ENCODE peak calls at places on chromosomes 16 and 17, in ten cellular contexts. R is left ventricle myocardium inferior, Z is stomach, M is iPS DF 6.9, U is transverse colon, E is H1, B is colonic mucosa, W is PC-3, H is cardiac muscle cell, J is PC-9. S is an unnamed sample. For H3K36me3, the result is how much of the 10 kb centered on the place peaks cover.

GRCh38 chr16:23424292-23424958 is 28.6 kb downstream of the COG7 start:
- DNase-seq in R (no peak), Z (no peak), M (no peak), U (peak), E (no peak), B (peak), W (peak), H (no peak), J (no peak), S (peak)

GRCh38 chr17:19313066-19313745 is 49.3 kb downstream of the B9D1 start:
- DNase-seq in R (no peak), Z (no peak), M (no peak), U (no peak), E (no peak), B (no peak), W (no peak), H (no peak), J (no peak), S (peak)

GRCh38 chr16:90050969-90051368 is 26.2 kb downstream of the PRDM7 start:
- DNase-seq in R (no peak), Z (no peak), M (no peak), U (no peak), E (no peak), B (no peak), W (no peak), H (no peak), J (no peak), S (no peak)

GRCh38 chr17:5241861-5242671 is 7.4 kb upstream of the SCIMP start:
- DNase-seq in R (no peak), Z (peak), M (no peak), U (peak), E (no peak), B (peak), W (no peak), H (no peak), J (no peak), S (no peak)

GRCh38 chr17:36813957-36814356 is 123.3 kb upstream of the LHX1 start:
- DNase-seq in R (no peak), Z (no peak), M (no peak), U (no peak), E (no peak), B (no peak), W (no peak), H (no peak), J (no peak), S (no peak)

GRCh38 chr17:64634217-64634616 is 27.9 kb downstream of the SMURF2 start:
- DNase-seq in R (no peak), Z (no peak), M (no peak), U (no peak), E (no peak), B (no peak), W (no peak), H (no peak), J (no peak), S (no peak)

GRCh38 chr16:89801800-89802199 is 14.6 kb downstream of the FANCA start:
- DNase-seq in R (no peak), Z (no peak), M (no peak), U (no peak), E (no peak), B (no peak), W (no peak), H (peak), J (no peak), S (no peak)

GRCh38 chr17:28744104-28744801 is 442 bp downstream of the TRAF4 start:
- DNase-seq in R (peak), Z (peak), M (no peak), U (peak), E (peak), B (peak), W (no peak), H (peak), J (peak), S (peak)

GRCh38 chr16:9800180-9800738 is 382.0 kb downstream of the GRIN2A start:
- DNase-seq in R (no peak), Z (no peak), M (no peak), U (no peak), E (no peak), B (no peak), W (peak), H (no peak), J (no peak), S (no peak)

GRCh38 chr16:89918453-89919347 is at the start of gene MC1R:
- DNase-seq in R (no peak), Z (no peak), M (no peak), U (no peak), E (peak), B (no peak), W (no peak), H (peak), J (no peak), S (no peak)

GRCh38 chr16:74073471-74073870 is 223.1 kb upstream of the PSMD7 start:
- DNase-seq in R (no peak), Z (no peak), M (no peak), U (no peak), E (no peak), B (no peak), W (no peak), H (no peak), J (no peak), S (no peak)

GRCh38 chr17:42109086-42109485 is 3.4 kb downstream of the DHX58 start:
- DNase-seq in R (no peak), Z (no peak), M (no peak), U (no peak), E (no peak), B (no peak), W (no peak), H (no peak), J (no peak), S (no peak)

GRCh38 chr17:8913091-8913490 is 45.6 kb upstream of the PIK3R6 start:
- DNase-seq in R (no peak), Z (no peak), M (no peak), U (no peak), E (no peak), B (no peak), W (no peak), H (no peak), J (no peak), S (no peak)

GRCh38 chr16:13809765-13810164 is 110.2 kb upstream of the ERCC4 start:
- DNase-seq in R (no peak), Z (no peak), M (no peak), U (no peak), E (no peak), B (no peak), W (no peak), H (no peak), J (no peak), S (no peak)

GRCh38 chr16:80981103-80981502 is 25.6 kb downstream of the CMC2 start:
- DNase-seq in R (no peak), Z (no peak), M (no peak), U (no peak), E (no peak), B (no peak), W (no peak), H (no peak), J (no peak), S (no peak)

GRCh38 chr17:8384801-8385335 is 1.9 kb upstream of the RPL26 start:
- DNase-seq in R (no peak), Z (no peak), M (no peak), U (no peak), E (no peak), B (no peak), W (peak), H (peak), J (peak), S (no peak)

GRCh38 chr16:52731219-52731875 is 184.4 kb upstream of the TOX3 start:
- DNase-seq in R (no peak), Z (no peak), M (no peak), U (no peak), E (no peak), B (no peak), W (no peak), H (no peak), J (no peak), S (no peak)

GRCh38 chr16:81413245-81413990 is 31.2 kb upstream of the CMIP start:
- DNase-seq in R (no peak), Z (no peak), M (no peak), U (no peak), E (no peak), B (no peak), W (no peak), H (no peak), J (no peak), S (no peak)

GRCh38 chr17:21034350-21035235 is 8.2 kb downstream of the USP22 start:
- DNase-seq in R (no peak), Z (no peak), M (no peak), U (no peak), E (no peak), B (no peak), W (no peak), H (peak), J (no peak), S (no peak)

GRCh38 chr17:50263293-50264262 is 10.7 kb upstream of the TMEM92 start:
- DNase-seq in R (no peak), Z (no peak), M (no peak), U (no peak), E (no peak), B (no peak), W (no peak), H (no peak), J (peak), S (no peak)

GRCh38 chr17:60862482-60862881 is 184.8 kb downstream of the BCAS3 start:
- DNase-seq in R (no peak), Z (no peak), M (no peak), U (no peak), E (no peak), B (no peak), W (no peak), H (no peak), J (no peak), S (no peak)

GRCh38 chr17:12673788-12674187 is 8.1 kb downstream of the MYOCD start:
- DNase-seq in R (no peak), Z (no peak), M (no peak), U (no peak), E (no peak), B (no peak), W (no peak), H (peak), J (no peak), S (no peak)

GRCh38 chr16:70453891-70454220 is 539 bp upstream of the FCSK start:
- DNase-seq in R (no peak), Z (no peak), M (no peak), U (no peak), E (no peak), B (peak), W (peak), H (no peak), J (no peak), S (no peak)

GRCh38 chr16:86775401-86775985 is 197.1 kb downstream of the FOXL1 start:
- DNase-seq in R (no peak), Z (no peak), M (no peak), U (no peak), E (no peak), B (no peak), W (no peak), H (no peak), J (no peak), S (no peak)

GRCh38 chr16:21264226-21265036 is 13.7 kb downstream of the CRYM start:
- DNase-seq in R (peak), Z (no peak), M (no peak), U (peak), E (no peak), B (peak), W (no peak), H (peak), J (no peak), S (no peak)

GRCh38 chr17:3935140-3935542 is 18.9 kb upstream of the P2RX1 start:
- DNase-seq in R (peak), Z (peak), M (peak), U (peak), E (peak), B (peak), W (peak), H (peak), J (peak), S (peak)

GRCh38 chr16:19696312-19696711 is 21.7 kb downstream of the KNOP1 start:
- DNase-seq in R (peak), Z (peak), M (no peak), U (peak), E (no peak), B (peak), W (peak), H (peak), J (peak), S (peak)

GRCh38 chr17:2710804-2711607 is 558 bp downstream of the CLUH start:
- DNase-seq in R (no peak), Z (no peak), M (no peak), U (peak), E (no peak), B (no peak), W (peak), H (no peak), J (peak), S (peak)

GRCh38 chr16:14111713-14112538 is 40.8 kb downstream of the MRTFB start:
- DNase-seq in R (peak), Z (peak), M (no peak), U (peak), E (no peak), B (peak), W (peak), H (peak), J (no peak), S (no peak)

GRCh38 chr16:66927918-66928649 is 2.7 kb upstream of the RRAD start:
- DNase-seq in R (no peak), Z (no peak), M (no peak), U (no peak), E (no peak), B (no peak), W (no peak), H (no peak), J (peak), S (no peak)

GRCh38 chr17:9209781-9210370 is 188.6 kb downstream of the NTN1 start:
- DNase-seq in R (no peak), Z (no peak), M (no peak), U (no peak), E (no peak), B (no peak), W (no peak), H (no peak), J (no peak), S (no peak)

GRCh38 chr17:17216236-17216635 is 10.1 kb upstream of the PLD6 start:
- DNase-seq in R (no peak), Z (no peak), M (no peak), U (no peak), E (no peak), B (no peak), W (no peak), H (no peak), J (no peak), S (no peak)

GRCh38 chr17:31678431-31678830 is 180.6 kb downstream of the COPRS start:
- DNase-seq in R (no peak), Z (no peak), M (no peak), U (no peak), E (no peak), B (no peak), W (peak), H (peak), J (peak), S (no peak)

GRCh38 chr17:49224198-49224996 is 6.2 kb downstream of the PHOSPHO1 start:
- DNase-seq in R (no peak), Z (peak), M (no peak), U (peak), E (peak), B (no peak), W (no peak), H (no peak), J (no peak), S (peak)

DNA sequence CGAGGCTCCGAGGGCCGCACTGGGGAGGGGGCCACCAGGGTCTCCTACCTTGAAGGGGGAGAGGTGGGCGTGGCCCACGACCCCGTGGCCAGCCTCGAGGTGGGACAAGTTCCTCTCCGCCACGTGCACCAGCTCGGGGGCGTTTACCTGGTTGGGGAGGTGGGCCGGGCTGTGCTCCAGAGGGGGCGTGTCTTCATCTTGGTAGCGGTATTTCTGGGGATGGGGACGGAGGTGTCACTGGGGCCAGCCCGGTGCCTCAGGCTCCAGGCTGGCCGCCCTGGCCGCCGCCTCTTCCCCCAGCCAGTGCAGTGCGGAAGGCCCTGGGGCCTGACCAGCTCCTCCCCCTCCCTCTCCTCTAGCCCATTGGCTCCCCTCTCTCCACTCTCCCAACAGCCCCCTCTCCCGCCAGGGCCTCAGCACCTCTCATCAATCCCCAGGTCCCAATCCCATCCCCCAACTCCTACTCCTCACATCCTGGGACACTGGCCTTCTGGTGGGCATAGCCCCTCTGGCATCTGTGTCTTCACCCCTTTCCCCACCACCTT is 11.5 kb downstream of the DLG4 start:
- DNase-seq in R (peak), Z (no peak), M (no peak), U (no peak), E (peak), B (no peak), W (no peak), H (no peak), J (no peak), S (no peak)
- H3K27ac ChIP-seq in R (no peak), Z (no peak), M (no peak), U (no peak), E (peak), B (no peak), W (no peak), H (no peak), J (no peak), S (no peak)

GRCh38 chr16:84563776-84564420 is 54.0 kb downstream of the COTL1 start:
- DNase-seq in R (no peak), Z (no peak), M (no peak), U (no peak), E (no peak), B (no peak), W (no peak), H (no peak), J (no peak), S (no peak)

GRCh38 chr16:84567446-84567962 is 50.4 kb downstream of the COTL1 start:
- DNase-seq in R (no peak), Z (no peak), M (no peak), U (no peak), E (no peak), B (no peak), W (no peak), H (no peak), J (no peak), S (no peak)

GRCh38 chr16:84566580-84567244 is 51.2 kb downstream of the COTL1 start:
- DNase-seq in R (no peak), Z (no peak), M (no peak), U (no peak), E (no peak), B (no peak), W (no peak), H (no peak), J (no peak), S (no peak)

GRCh38 chr16:84568066-84568465 is 49.8 kb downstream of the COTL1 start:
- DNase-seq in R (no peak), Z (peak), M (no peak), U (peak), E (no peak), B (no peak), W (peak), H (no peak), J (no peak), S (no peak)

GRCh38 chr16:84565669-84566495 is 52.0 kb downstream of the COTL1 start:
- DNase-seq in R (no peak), Z (no peak), M (no peak), U (no peak), E (no peak), B (peak), W (no peak), H (no peak), J (no peak), S (no peak)
- H3K36me3 ChIP-seq in R (under half), Z (under half), M (under half), U (under half), E (under half), B (under half), W (under half), H (under half), J (under half), S (under half)

GRCh38 chr16:47617732-47618131 is 156.6 kb downstream of the PHKB start:
- DNase-seq in R (no peak), Z (no peak), M (no peak), U (no peak), E (no peak), B (no peak), W (no peak), H (peak), J (no peak), S (no peak)
- H3K27ac ChIP-seq in R (no peak), Z (no peak), M (no peak), U (no peak), E (no peak), B (no peak), W (no peak), H (no peak), J (no peak), S (no peak)

GRCh38 chr16:88719933-88720296 is 13.6 kb downstream of the CTU2 start:
- DNase-seq in R (no peak), Z (no peak), M (no peak), U (no peak), E (no peak), B (no peak), W (no peak), H (no peak), J (no peak), S (no peak)
- H3K36me3 ChIP-seq in R (half or more), Z (half or more), M (under half), U (under half), E (under half), B (under half), W (under half), H (under half), J (under half), S (half or more)

DNA sequence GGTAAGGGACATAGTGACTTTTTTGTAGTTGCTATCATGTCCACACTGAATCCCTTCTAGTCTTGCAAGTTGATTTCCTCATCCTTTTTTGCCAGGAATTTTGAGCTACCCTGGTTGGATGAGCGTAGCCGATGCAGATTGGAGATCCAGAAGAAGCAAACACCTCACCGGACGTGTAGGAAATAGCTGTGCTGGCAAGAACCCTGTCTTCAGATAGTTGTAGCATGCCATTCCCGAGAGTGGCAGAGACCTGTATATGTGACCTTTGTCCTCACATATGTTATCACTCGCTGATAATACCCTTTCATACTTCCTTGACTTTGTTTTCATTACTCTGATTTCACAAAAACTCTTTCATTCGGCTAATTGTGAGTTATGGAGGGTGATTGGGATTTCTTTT is 6.2 kb upstream of the CASC3 start:
- DNase-seq in R (no peak), Z (peak), M (no peak), U (peak), E (no peak), B (peak), W (no peak), H (no peak), J (no peak), S (no peak)
- H3K27ac ChIP-seq in R (no peak), Z (peak), M (no peak), U (peak), E (no peak), B (peak), W (no peak), H (peak), J (no peak), S (no peak)

DNA sequence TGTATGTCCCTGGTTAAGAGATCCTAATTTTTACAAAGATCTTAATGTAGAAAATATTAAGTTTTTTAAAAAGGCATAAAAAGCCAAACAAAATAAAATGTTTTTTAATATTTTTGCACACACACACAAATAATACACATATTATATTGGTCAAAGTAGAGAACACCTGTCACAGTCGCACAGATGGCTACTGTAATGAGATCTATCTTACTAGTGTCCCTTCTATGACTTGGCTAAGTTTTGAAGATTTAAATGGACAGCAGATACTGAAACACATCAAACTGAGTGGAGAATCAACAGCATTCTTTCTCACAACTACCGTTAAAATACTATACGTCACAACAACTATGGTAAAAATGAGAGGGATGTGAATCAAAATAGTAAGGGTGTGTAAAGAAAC is 83.4 kb downstream of the HELZ start:
- DNase-seq in R (no peak), Z (no peak), M (no peak), U (no peak), E (no peak), B (no peak), W (no peak), H (no peak), J (no peak), S (no peak)
- H3K36me3 ChIP-seq in R (half or more), Z (half or more), M (under half), U (under half), E (under half), B (under half), W (under half), H (under half), J (under half), S (half or more)

DNA sequence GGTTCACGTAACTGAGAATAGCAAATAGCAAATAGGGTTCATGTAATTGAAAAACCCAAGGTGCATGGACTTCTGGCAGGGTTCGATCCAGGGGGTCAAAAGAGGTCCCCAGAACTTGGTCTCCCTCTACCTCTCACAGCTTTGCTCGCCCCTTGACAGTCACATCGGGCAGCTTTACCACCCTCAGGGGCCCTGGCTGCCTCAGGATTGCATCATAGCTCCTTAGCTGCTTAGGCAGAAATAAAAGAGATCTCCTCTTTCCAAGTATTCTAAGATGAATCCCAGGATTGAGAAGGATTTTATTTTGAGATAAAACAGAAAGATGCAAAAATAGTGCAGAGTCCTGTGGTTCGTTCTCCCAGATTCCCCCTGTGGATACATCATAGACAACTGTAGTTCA is 12.7 kb downstream of the ADGRG3 start:
- DNase-seq in R (no peak), Z (no peak), M (no peak), U (no peak), E (no peak), B (no peak), W (no peak), H (no peak), J (no peak), S (no peak)
- H3K27ac ChIP-seq in R (no peak), Z (no peak), M (no peak), U (no peak), E (no peak), B (no peak), W (no peak), H (no peak), J (no peak), S (no peak)

GRCh38 chr16:24731722-24732419 is 2.4 kb downstream of the TNRC6A start:
- DNase-seq in R (peak), Z (peak), M (no peak), U (no peak), E (no peak), B (no peak), W (no peak), H (no peak), J (no peak), S (no peak)
- H3K36me3 ChIP-seq in R (under half), Z (under half), M (under half), U (under half), E (under half), B (under half), W (under half), H (under half), J (under half), S (under half)

S was measured in lower lobe of right lung.